ENCODE peak calls at places on chromosomes 3 and 15, in eight cellular contexts. One of them, this sample, is unnamed.

GRCh38 chr3:12051586-12051985 is 47.4 kb downstream of the SYN2 start:
- DNase-seq in effector CD4-positive, alpha-beta T cell: no peak
- DNase-seq in smooth muscle cell of the brain vasculature: no peak
- DNase-seq in bronchial epithelial cell: no peak
- DNase-seq in NCI-H510A treated with DMSO at 0.1 percent for 48 hours: no peak
- DNase-seq in NCI-H1105 treated with DMSO at 0.1 percent for 48 hours: no peak
- DNase-seq in HTR-8/SVneo: no peak
- DNase-seq in fibroblast of the conjunctiva: no peak
- DNase-seq in this sample: no peak

GRCh38 chr15:94584833-94585244 is 353.5 kb downstream of the MCTP2 start:
- DNase-seq in effector CD4-positive, alpha-beta T cell: no peak
- DNase-seq in smooth muscle cell of the brain vasculature: no peak
- DNase-seq in bronchial epithelial cell: no peak
- DNase-seq in NCI-H510A treated with DMSO at 0.1 percent for 48 hours: no peak
- DNase-seq in NCI-H1105 treated with DMSO at 0.1 percent for 48 hours: no peak
- DNase-seq in HTR-8/SVneo: no peak
- DNase-seq in fibroblast of the conjunctiva: no peak
- DNase-seq in this sample: no peak

GRCh38 chr3:189841474-189842205 is 210.5 kb downstream of the TP63 start:
- DNase-seq in effector CD4-positive, alpha-beta T cell: no peak
- DNase-seq in smooth muscle cell of the brain vasculature: no peak
- DNase-seq in bronchial epithelial cell: peak; percentile 98
- DNase-seq in NCI-H510A treated with DMSO at 0.1 percent for 48 hours: no peak
- DNase-seq in NCI-H1105 treated with DMSO at 0.1 percent for 48 hours: no peak
- DNase-seq in HTR-8/SVneo: no peak
- DNase-seq in fibroblast of the conjunctiva: no peak
- DNase-seq in this sample: peak; percentile 19

GRCh38 chr3:123397921-123398785 is 50.7 kb downstream of the ADCY5 start:
- DNase-seq in effector CD4-positive, alpha-beta T cell: no peak
- DNase-seq in smooth muscle cell of the brain vasculature: no peak
- DNase-seq in bronchial epithelial cell: no peak
- DNase-seq in NCI-H510A treated with DMSO at 0.1 percent for 48 hours: no peak
- DNase-seq in NCI-H1105 treated with DMSO at 0.1 percent for 48 hours: no peak
- DNase-seq in HTR-8/SVneo: no peak
- DNase-seq in fibroblast of the conjunctiva: no peak
- DNase-seq in this sample: no peak

GRCh38 chr15:60000113-60000823 is 3.8 kb upstream of the FOXB1 start:
- DNase-seq in effector CD4-positive, alpha-beta T cell: no peak
- DNase-seq in smooth muscle cell of the brain vasculature: no peak
- DNase-seq in bronchial epithelial cell: no peak
- DNase-seq in NCI-H510A treated with DMSO at 0.1 percent for 48 hours: peak; percentile 33
- DNase-seq in NCI-H1105 treated with DMSO at 0.1 percent for 48 hours: peak; percentile 71
- DNase-seq in HTR-8/SVneo: no peak
- DNase-seq in fibroblast of the conjunctiva: no peak
- DNase-seq in this sample: no peak

GRCh38 chr15:97963779-97964178 is 3.3 kb downstream of the ARRDC4 start:
- DNase-seq in effector CD4-positive, alpha-beta T cell: no peak
- DNase-seq in smooth muscle cell of the brain vasculature: no peak
- DNase-seq in bronchial epithelial cell: no peak
- DNase-seq in NCI-H510A treated with DMSO at 0.1 percent for 48 hours: no peak
- DNase-seq in NCI-H1105 treated with DMSO at 0.1 percent for 48 hours: no peak
- DNase-seq in HTR-8/SVneo: no peak
- DNase-seq in fibroblast of the conjunctiva: no peak
- DNase-seq in this sample: no peak

GRCh38 chr15:27746556-27746955 is 352.6 kb downstream of the OCA2 start:
- DNase-seq in effector CD4-positive, alpha-beta T cell: no peak
- DNase-seq in smooth muscle cell of the brain vasculature: no peak
- DNase-seq in bronchial epithelial cell: no peak
- DNase-seq in NCI-H510A treated with DMSO at 0.1 percent for 48 hours: no peak
- DNase-seq in NCI-H1105 treated with DMSO at 0.1 percent for 48 hours: no peak
- DNase-seq in HTR-8/SVneo: no peak
- DNase-seq in fibroblast of the conjunctiva: no peak
- DNase-seq in this sample: no peak

GRCh38 chr3:54801977-54802376 is 125.9 kb downstream of the LRTM1 start:
- DNase-seq in effector CD4-positive, alpha-beta T cell: no peak
- DNase-seq in smooth muscle cell of the brain vasculature: no peak
- DNase-seq in bronchial epithelial cell: no peak
- DNase-seq in NCI-H510A treated with DMSO at 0.1 percent for 48 hours: no peak
- DNase-seq in NCI-H1105 treated with DMSO at 0.1 percent for 48 hours: no peak
- DNase-seq in HTR-8/SVneo: no peak
- DNase-seq in fibroblast of the conjunctiva: no peak
- DNase-seq in this sample: no peak

GRCh38 chr3:4746241-4746958 is 232.8 kb upstream of the BHLHE40 start:
- DNase-seq in effector CD4-positive, alpha-beta T cell: no peak
- DNase-seq in smooth muscle cell of the brain vasculature: peak; percentile 65
- DNase-seq in bronchial epithelial cell: no peak
- DNase-seq in NCI-H510A treated with DMSO at 0.1 percent for 48 hours: no peak
- DNase-seq in NCI-H1105 treated with DMSO at 0.1 percent for 48 hours: no peak
- DNase-seq in HTR-8/SVneo: no peak
- DNase-seq in fibroblast of the conjunctiva: no peak
- DNase-seq in this sample: no peak

GRCh38 chr15:51499379-51499976 is 123.1 kb downstream of the DMXL2 start:
- DNase-seq in effector CD4-positive, alpha-beta T cell: no peak
- DNase-seq in smooth muscle cell of the brain vasculature: no peak
- DNase-seq in bronchial epithelial cell: peak; percentile 67
- DNase-seq in NCI-H510A treated with DMSO at 0.1 percent for 48 hours: no peak
- DNase-seq in NCI-H1105 treated with DMSO at 0.1 percent for 48 hours: peak; percentile 39
- DNase-seq in HTR-8/SVneo: peak; percentile 48
- DNase-seq in fibroblast of the conjunctiva: peak; percentile 34
- DNase-seq in this sample: peak; percentile 35

GRCh38 chr15:66220587-66220986 is 33.0 kb downstream of the MEGF11 start:
- DNase-seq in effector CD4-positive, alpha-beta T cell: no peak
- DNase-seq in smooth muscle cell of the brain vasculature: no peak
- DNase-seq in bronchial epithelial cell: no peak
- DNase-seq in NCI-H510A treated with DMSO at 0.1 percent for 48 hours: no peak
- DNase-seq in NCI-H1105 treated with DMSO at 0.1 percent for 48 hours: no peak
- DNase-seq in HTR-8/SVneo: no peak
- DNase-seq in fibroblast of the conjunctiva: no peak
- DNase-seq in this sample: no peak

GRCh38 chr15:92954578-92954977 is 54.5 kb downstream of the CHD2 start:
- DNase-seq in effector CD4-positive, alpha-beta T cell: no peak
- DNase-seq in smooth muscle cell of the brain vasculature: no peak
- DNase-seq in bronchial epithelial cell: no peak
- DNase-seq in NCI-H510A treated with DMSO at 0.1 percent for 48 hours: no peak
- DNase-seq in NCI-H1105 treated with DMSO at 0.1 percent for 48 hours: no peak
- DNase-seq in HTR-8/SVneo: no peak
- DNase-seq in fibroblast of the conjunctiva: no peak
- DNase-seq in this sample: no peak

GRCh38 chr3:50562866-50563265 is 4.7 kb downstream of the C3orf18 start:
- DNase-seq in effector CD4-positive, alpha-beta T cell: no peak
- DNase-seq in smooth muscle cell of the brain vasculature: no peak
- DNase-seq in bronchial epithelial cell: peak; percentile 86
- DNase-seq in NCI-H510A treated with DMSO at 0.1 percent for 48 hours: no peak
- DNase-seq in NCI-H1105 treated with DMSO at 0.1 percent for 48 hours: no peak
- DNase-seq in HTR-8/SVneo: peak; percentile 21
- DNase-seq in fibroblast of the conjunctiva: no peak
- DNase-seq in this sample: no peak